ENCODE peak calls at places on chromosome 14, in seven cellular contexts. One of them, this sample, is unnamed. For H3K79me2, the result is how much of the 10 kb centered on the place peaks cover.

GRCh38 chr14:76473381-76474263 is 97.7 kb downstream of the ESRRB start:
- DNase-seq in Karpas-422: no peak
- DNase-seq in GM23248: no peak
- DNase-seq in SK-N-SH: no peak
- DNase-seq in fibroblast of lung: peak
- DNase-seq in neural progenitor cell: peak
- DNase-seq in HepG2: no peak
- DNase-seq in this sample: no peak

GRCh38 chr14:58769766-58770165 is 132.0 kb downstream of the DACT1 start:
- DNase-seq in Karpas-422: no peak
- DNase-seq in GM23248: no peak
- DNase-seq in SK-N-SH: no peak
- DNase-seq in fibroblast of lung: no peak
- DNase-seq in neural progenitor cell: no peak
- DNase-seq in HepG2: no peak
- DNase-seq in this sample: no peak

GRCh38 chr14:63542231-63542999 is 762 bp downstream of the PPP2R5E start:
- DNase-seq in Karpas-422: peak
- DNase-seq in GM23248: peak
- DNase-seq in SK-N-SH: peak
- DNase-seq in fibroblast of lung: peak
- DNase-seq in neural progenitor cell: peak
- DNase-seq in HepG2: no peak
- DNase-seq in this sample: no peak

GRCh38 chr14:98826618-98827017 is 445.4 kb downstream of the BCL11B start:
- DNase-seq in Karpas-422: peak
- DNase-seq in GM23248: no peak
- DNase-seq in SK-N-SH: no peak
- DNase-seq in fibroblast of lung: peak
- DNase-seq in neural progenitor cell: no peak
- DNase-seq in HepG2: no peak
- DNase-seq in this sample: no peak

GRCh38 chr14:102817318-102817717 is 40.1 kb downstream of the TRAF3 start:
- DNase-seq in Karpas-422: no peak
- DNase-seq in GM23248: no peak
- DNase-seq in SK-N-SH: no peak
- DNase-seq in fibroblast of lung: no peak
- DNase-seq in neural progenitor cell: no peak
- DNase-seq in HepG2: no peak
- DNase-seq in this sample: no peak

GRCh38 chr14:100541621-100542560 is 45.3 kb downstream of the BEGAIN start:
- DNase-seq in Karpas-422: no peak
- DNase-seq in GM23248: no peak
- DNase-seq in SK-N-SH: no peak
- DNase-seq in fibroblast of lung: no peak
- DNase-seq in neural progenitor cell: no peak
- DNase-seq in HepG2: no peak
- DNase-seq in this sample: no peak

GRCh38 chr14:95222870-95223398 is 65.6 kb upstream of the DICER1 start:
- DNase-seq in Karpas-422: no peak
- DNase-seq in GM23248: peak
- DNase-seq in SK-N-SH: no peak
- DNase-seq in fibroblast of lung: peak
- DNase-seq in neural progenitor cell: no peak
- DNase-seq in HepG2: peak
- DNase-seq in this sample: no peak

GRCh38 chr14:94675036-94675435 is 62.8 kb downstream of the SERPINA3 start:
- DNase-seq in Karpas-422: no peak
- DNase-seq in GM23248: no peak
- DNase-seq in SK-N-SH: no peak
- DNase-seq in fibroblast of lung: no peak
- DNase-seq in neural progenitor cell: no peak
- DNase-seq in HepG2: no peak
- DNase-seq in this sample: no peak

GRCh38 chr14:74636424-74637183 is 24.6 kb upstream of the LTBP2 start:
- DNase-seq in Karpas-422: no peak
- DNase-seq in GM23248: peak
- DNase-seq in SK-N-SH: no peak
- DNase-seq in fibroblast of lung: peak
- DNase-seq in neural progenitor cell: no peak
- DNase-seq in HepG2: no peak
- DNase-seq in this sample: no peak

DNA sequence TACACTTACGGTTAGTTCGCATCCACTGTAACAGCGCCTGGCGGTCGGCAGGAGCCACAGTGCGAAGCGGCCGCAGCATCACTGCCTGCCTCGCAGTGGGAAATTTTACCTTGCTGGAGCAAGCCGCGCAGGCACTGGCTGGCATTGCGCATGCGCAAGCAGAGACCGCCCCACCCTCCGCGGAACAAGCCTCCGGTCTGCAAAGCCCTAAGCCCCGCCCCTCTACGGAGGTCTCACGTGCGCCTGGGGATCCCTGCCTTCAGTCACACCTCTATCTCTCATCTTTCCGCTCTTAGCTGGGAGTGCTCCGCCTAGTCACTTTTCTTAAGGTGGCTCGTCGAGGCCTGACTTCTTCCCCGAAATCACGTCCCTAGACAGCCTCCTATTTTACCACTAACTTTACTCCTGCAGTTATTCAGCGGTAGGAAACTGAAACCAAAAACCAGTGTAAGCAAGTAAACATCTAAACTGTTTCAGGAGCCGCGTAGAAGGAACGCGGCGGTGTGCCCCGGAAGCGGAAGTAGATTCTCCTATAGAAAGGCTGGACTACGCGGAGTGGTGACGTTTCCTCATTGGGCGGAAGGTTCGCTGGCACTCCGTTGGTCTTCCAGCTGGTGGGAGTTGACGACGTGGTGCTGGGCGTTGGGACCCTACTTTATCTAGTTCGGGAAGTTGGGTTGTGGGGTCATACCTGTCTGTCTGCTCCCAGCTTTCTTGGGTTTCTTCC is at the start of gene SRP54:
- DNase-seq in Karpas-422: peak
- DNase-seq in GM23248: peak
- DNase-seq in SK-N-SH: peak
- DNase-seq in fibroblast of lung: peak
- DNase-seq in neural progenitor cell: peak
- DNase-seq in HepG2: peak
- DNase-seq in this sample: peak
- H3K79me2 ChIP-seq in Karpas-422: half or more
- H3K79me2 ChIP-seq in GM23248: half or more
- H3K79me2 ChIP-seq in SK-N-SH: half or more
- H3K79me2 ChIP-seq in fibroblast of lung: half or more
- H3K79me2 ChIP-seq in neural progenitor cell: half or more
- H3K79me2 ChIP-seq in HepG2: half or more
- H3K79me2 ChIP-seq in this sample: half or more

DNA sequence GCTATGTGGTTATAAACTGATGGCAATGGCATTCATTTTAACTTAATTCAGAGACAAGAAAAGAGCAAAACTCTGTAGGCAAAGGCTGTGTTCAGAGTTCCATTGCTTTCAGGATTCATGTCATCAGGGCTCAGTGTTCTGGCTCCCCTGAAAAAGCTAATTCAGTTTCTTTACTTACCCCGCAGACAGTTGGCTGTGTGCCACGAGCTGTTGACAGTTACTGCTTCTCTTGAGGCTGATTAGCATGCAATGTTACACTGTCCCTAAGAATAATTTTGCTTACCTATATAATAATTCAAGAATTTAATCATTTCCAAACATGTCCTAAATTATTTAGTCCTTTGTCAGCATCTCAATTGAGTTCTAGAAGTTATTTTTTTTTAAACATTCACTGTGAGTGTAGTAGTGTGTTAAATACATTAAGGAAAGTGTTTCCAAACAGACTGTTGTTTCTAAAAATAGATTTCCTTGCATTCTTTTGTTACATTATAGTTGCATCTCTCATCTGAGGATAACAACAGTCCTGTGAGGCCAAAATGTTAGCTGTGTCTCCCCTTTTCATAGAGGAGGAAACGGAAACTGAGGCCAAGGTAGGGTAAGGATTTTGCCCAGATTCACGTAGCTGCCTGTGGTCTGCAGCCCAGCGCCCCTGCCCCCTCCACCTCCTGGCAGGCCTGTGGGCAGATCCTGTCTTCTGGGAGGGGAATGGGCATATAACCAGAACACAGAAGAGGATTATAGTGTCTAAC is 98.6 kb downstream of the PELI2 start:
- DNase-seq in Karpas-422: no peak
- DNase-seq in GM23248: peak
- DNase-seq in SK-N-SH: no peak
- DNase-seq in fibroblast of lung: peak
- DNase-seq in neural progenitor cell: no peak
- DNase-seq in HepG2: no peak
- DNase-seq in this sample: no peak
- H3K79me2 ChIP-seq in Karpas-422: under half
- H3K79me2 ChIP-seq in GM23248: under half
- H3K79me2 ChIP-seq in SK-N-SH: under half
- H3K79me2 ChIP-seq in fibroblast of lung: under half
- H3K79me2 ChIP-seq in neural progenitor cell: under half
- H3K79me2 ChIP-seq in HepG2: under half
- H3K79me2 ChIP-seq in this sample: under half

GRCh38 chr14:22523283-22523682 is 65.7 kb downstream of the DAD1 start:
- DNase-seq in Karpas-422: no peak
- DNase-seq in GM23248: no peak
- DNase-seq in SK-N-SH: no peak
- DNase-seq in fibroblast of lung: peak
- DNase-seq in neural progenitor cell: no peak
- DNase-seq in HepG2: no peak
- DNase-seq in this sample: no peak

GRCh38 chr14:22521449-22522239 is 67.4 kb downstream of the DAD1 start:
- DNase-seq in Karpas-422: no peak
- DNase-seq in GM23248: no peak
- DNase-seq in SK-N-SH: no peak
- DNase-seq in fibroblast of lung: no peak
- DNase-seq in neural progenitor cell: no peak
- DNase-seq in HepG2: peak
- DNase-seq in this sample: no peak

GRCh38 chr14:22518073-22518472 is 71.0 kb downstream of the DAD1 start:
- DNase-seq in Karpas-422: no peak
- DNase-seq in GM23248: no peak
- DNase-seq in SK-N-SH: no peak
- DNase-seq in fibroblast of lung: peak
- DNase-seq in neural progenitor cell: peak
- DNase-seq in HepG2: no peak
- DNase-seq in this sample: no peak

GRCh38 chr14:22520235-22520634 is 68.8 kb downstream of the DAD1 start:
- DNase-seq in Karpas-422: no peak
- DNase-seq in GM23248: peak
- DNase-seq in SK-N-SH: no peak
- DNase-seq in fibroblast of lung: peak
- DNase-seq in neural progenitor cell: no peak
- DNase-seq in HepG2: no peak
- DNase-seq in this sample: no peak

GRCh38 chr14:22520786-22521185 is 68.2 kb downstream of the DAD1 start:
- DNase-seq in Karpas-422: no peak
- DNase-seq in GM23248: no peak
- DNase-seq in SK-N-SH: no peak
- DNase-seq in fibroblast of lung: peak
- DNase-seq in neural progenitor cell: no peak
- DNase-seq in HepG2: no peak
- DNase-seq in this sample: no peak
- H3K79me2 ChIP-seq in Karpas-422: under half
- H3K79me2 ChIP-seq in GM23248: under half
- H3K79me2 ChIP-seq in SK-N-SH: under half
- H3K79me2 ChIP-seq in fibroblast of lung: under half
- H3K79me2 ChIP-seq in neural progenitor cell: under half
- H3K79me2 ChIP-seq in HepG2: under half
- H3K79me2 ChIP-seq in this sample: under half

DNA sequence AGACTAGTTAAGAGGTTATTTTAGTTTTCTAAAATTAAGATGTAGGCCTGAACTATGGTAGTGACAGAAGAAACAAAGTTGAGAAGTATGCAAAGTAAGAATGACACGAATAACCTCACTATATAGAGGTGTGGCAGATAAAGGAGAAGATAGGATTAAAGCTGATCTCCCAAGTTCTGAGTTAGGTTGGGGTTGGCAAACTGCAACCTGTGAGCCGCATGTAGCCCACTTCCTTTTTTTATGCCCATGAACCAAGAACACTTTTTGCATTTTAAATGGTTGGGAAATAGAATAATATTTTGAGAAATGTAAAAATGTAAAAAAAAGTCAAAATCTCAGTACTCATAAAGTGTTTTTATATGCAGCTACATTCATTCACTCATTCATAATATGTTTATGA is 34.3 kb downstream of the KTN1 start:
- DNase-seq in Karpas-422: peak
- DNase-seq in GM23248: no peak
- DNase-seq in SK-N-SH: no peak
- DNase-seq in fibroblast of lung: no peak
- DNase-seq in neural progenitor cell: no peak
- DNase-seq in HepG2: no peak
- DNase-seq in this sample: no peak
- H3K79me2 ChIP-seq in Karpas-422: half or more
- H3K79me2 ChIP-seq in GM23248: half or more
- H3K79me2 ChIP-seq in SK-N-SH: half or more
- H3K79me2 ChIP-seq in fibroblast of lung: under half
- H3K79me2 ChIP-seq in neural progenitor cell: half or more
- H3K79me2 ChIP-seq in HepG2: under half
- H3K79me2 ChIP-seq in this sample: half or more